ENCODE peak calls at places on chromosomes 6 and 20, in four cellular contexts. Y is epithelial cell of esophagus, J is foreskin fibroblast, M is AG10803. B is an unnamed sample.

GRCh38 chr20:41213150-41213820 is 75.9 kb downstream of the PLCG1 start:
- DNase-seq in Y (peak), J (peak), M (no peak), B (peak)

GRCh38 chr6:21163110-21163837 is 430.3 kb upstream of the SOX4 start:
- DNase-seq in Y (peak), J (peak), M (peak), B (peak)

GRCh38 chr20:34546751-34547181 is 11.8 kb upstream of the MAP1LC3A start:
- DNase-seq in Y (no peak), J (no peak), M (no peak), B (no peak)

GRCh38 chr6:127118505-127119360 is at the start of gene RSPO3:
- DNase-seq in Y (peak), J (peak), M (peak), B (peak)

GRCh38 chr6:82371799-82372508 is 8.3 kb downstream of the TPBG start:
- DNase-seq in Y (peak), J (peak), M (peak), B (no peak)

GRCh38 chr6:106692112-106692822 is 62.9 kb downstream of the QRSL1 start:
- DNase-seq in Y (peak), J (peak), M (peak), B (peak)

GRCh38 chr6:41425511-41425910 is 90.1 kb downstream of the NCR2 start:
- DNase-seq in Y (no peak), J (no peak), M (no peak), B (no peak)

GRCh38 chr6:151481752-151482151 is 12.1 kb upstream of the CCDC170 start:
- DNase-seq in Y (no peak), J (no peak), M (no peak), B (peak)

GRCh38 chr6:408599-409102 is 17.1 kb downstream of the IRF4 start:
- DNase-seq in Y (peak), J (no peak), M (peak), B (peak)

GRCh38 chr6:93416575-93417420 is 2.6 kb downstream of the EPHA7 start:
- DNase-seq in Y (no peak), J (peak), M (no peak), B (peak)

GRCh38 chr20:34301587-34302311 is 1.4 kb downstream of the AHCY start:
- DNase-seq in Y (no peak), J (no peak), M (no peak), B (no peak)

GRCh38 chr6:153140299-153140698 is 9.2 kb upstream of the RGS17 start:
- DNase-seq in Y (no peak), J (no peak), M (no peak), B (no peak)

GRCh38 chr6:45746046-45746445 is 269.6 kb downstream of the CLIC5 start:
- DNase-seq in Y (peak), J (peak), M (peak), B (peak)

GRCh38 chr6:82298012-82298411 is 50.5 kb upstream of the IBTK start:
- DNase-seq in Y (peak), J (peak), M (no peak), B (peak)

GRCh38 chr6:27133281-27134227 is 113.9 kb upstream of the PRSS16 start:
- DNase-seq in Y (peak), J (peak), M (peak), B (peak)

GRCh38 chr6:121791396-121792315 is 356.2 kb downstream of the GJA1 start:
- DNase-seq in Y (no peak), J (no peak), M (peak), B (peak)

GRCh38 chr6:71250050-71250689 is 38.4 kb upstream of the OGFRL1 start:
- DNase-seq in Y (peak), J (peak), M (peak), B (peak)

GRCh38 chr20:15200139-15200538 is 862.7 kb upstream of the FLRT3 start:
- DNase-seq in Y (peak), J (no peak), M (no peak), B (no peak)

GRCh38 chr6:169188051-169188863 is 65.4 kb downstream of the THBS2 start:
- DNase-seq in Y (peak), J (peak), M (peak), B (peak)

GRCh38 chr6:17393335-17394191 is at the start of gene CAP2:
- DNase-seq in Y (peak), J (peak), M (peak), B (peak)

GRCh38 chr20:37344506-37345338 is 1.2 kb upstream of the SRC start:
- DNase-seq in Y (peak), J (no peak), M (no peak), B (peak)

GRCh38 chr6:26183581-26184408 is 96.6 kb downstream of the HFE start:
- DNase-seq in Y (peak), J (peak), M (peak), B (peak)

GRCh38 chr6:167925011-167925410 is 72.5 kb upstream of the KIF25 start:
- DNase-seq in Y (peak), J (peak), M (peak), B (peak)

GRCh38 chr6:73134588-73134987 is 90.7 kb downstream of the KHDC1L start:
- DNase-seq in Y (peak), J (no peak), M (peak), B (peak)

GRCh38 chr20:63964412-63964811 is 5.3 kb downstream of the ZNF512B start:
- DNase-seq in Y (no peak), J (no peak), M (no peak), B (no peak)

GRCh38 chr6:5723905-5724691 is 282.6 kb downstream of the NRN1 start:
- DNase-seq in Y (no peak), J (no peak), M (no peak), B (no peak)

GRCh38 chr6:39892490-39893129 is 41.7 kb downstream of the MOCS1 start:
- DNase-seq in Y (peak), J (peak), M (peak), B (peak)

GRCh38 chr6:6436946-6437345 is 116.5 kb upstream of the F13A1 start:
- DNase-seq in Y (peak), J (no peak), M (no peak), B (no peak)

GRCh38 chr6:122491915-122492537 is 20.4 kb upstream of the SERINC1 start:
- DNase-seq in Y (peak), J (peak), M (peak), B (peak)

GRCh38 chr6:43951063-43951755 is 176.0 kb downstream of the MRPL14 start:
- DNase-seq in Y (no peak), J (peak), M (peak), B (peak)

GRCh38 chr6:161406633-161407032 is 132.8 kb upstream of the AGPAT4 start:
- DNase-seq in Y (peak), J (peak), M (peak), B (peak)

GRCh38 chr20:18412202-18412901 is 54.5 kb downstream of the DZANK1 start:
- DNase-seq in Y (no peak), J (no peak), M (no peak), B (no peak)

GRCh38 chr6:1703923-1704322 is 94.2 kb downstream of the FOXC1 start:
- DNase-seq in Y (peak), J (no peak), M (no peak), B (no peak)

DNA sequence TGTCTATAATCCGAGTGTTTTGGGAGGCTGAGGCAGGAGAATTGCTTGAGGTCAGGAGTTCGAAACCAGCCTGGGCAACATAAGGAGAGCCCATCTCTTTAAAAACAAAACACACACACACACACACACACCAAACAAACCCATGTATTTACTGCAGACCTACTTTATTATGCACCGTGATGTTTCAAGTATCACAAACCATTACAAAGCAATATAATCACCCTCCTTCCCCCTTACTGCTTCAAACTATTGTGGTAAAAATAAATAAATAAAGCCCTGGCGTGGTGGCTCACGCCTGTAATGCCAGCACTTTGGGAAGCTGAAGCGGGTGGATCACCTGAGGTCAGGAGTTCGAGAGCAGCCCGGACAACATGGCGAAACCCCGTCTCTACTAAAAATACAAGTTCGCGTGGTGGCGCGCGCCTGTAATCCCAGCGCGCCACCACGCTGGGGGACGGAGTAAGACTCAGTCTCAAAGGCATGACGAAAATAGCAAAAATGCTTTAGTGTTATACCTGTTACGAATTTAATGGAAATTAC is 1.5 kb downstream of the TBCC start:
- DNase-seq in Y (peak), J (no peak), M (no peak), B (peak)
- H3K4me3 ChIP-seq in Y (peak), J (peak), M (peak), B (peak)

DNA sequence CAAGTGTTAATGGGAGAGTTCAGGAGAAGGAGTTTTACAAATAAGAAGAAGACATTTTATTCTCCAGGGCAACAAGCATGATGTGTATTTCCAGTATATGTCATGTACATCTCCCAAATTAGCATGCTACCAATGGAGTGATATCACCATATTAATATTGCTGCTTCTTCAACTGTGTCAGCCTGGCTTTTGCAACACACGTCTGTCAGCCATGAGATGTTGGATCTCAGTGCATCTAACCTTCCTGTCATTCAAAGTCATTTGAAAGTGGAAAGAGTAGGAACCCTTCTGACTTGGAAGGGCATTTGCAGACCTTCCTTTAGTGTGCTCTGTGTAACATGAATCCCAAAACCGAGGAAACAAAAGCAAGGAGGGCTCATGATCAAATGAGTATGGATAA is 284.1 kb downstream of the ZNF217 start:
- DNase-seq in Y (no peak), J (no peak), M (no peak), B (no peak)
- H3K4me3 ChIP-seq in Y (no peak), J (no peak), M (no peak), B (no peak)

DNA sequence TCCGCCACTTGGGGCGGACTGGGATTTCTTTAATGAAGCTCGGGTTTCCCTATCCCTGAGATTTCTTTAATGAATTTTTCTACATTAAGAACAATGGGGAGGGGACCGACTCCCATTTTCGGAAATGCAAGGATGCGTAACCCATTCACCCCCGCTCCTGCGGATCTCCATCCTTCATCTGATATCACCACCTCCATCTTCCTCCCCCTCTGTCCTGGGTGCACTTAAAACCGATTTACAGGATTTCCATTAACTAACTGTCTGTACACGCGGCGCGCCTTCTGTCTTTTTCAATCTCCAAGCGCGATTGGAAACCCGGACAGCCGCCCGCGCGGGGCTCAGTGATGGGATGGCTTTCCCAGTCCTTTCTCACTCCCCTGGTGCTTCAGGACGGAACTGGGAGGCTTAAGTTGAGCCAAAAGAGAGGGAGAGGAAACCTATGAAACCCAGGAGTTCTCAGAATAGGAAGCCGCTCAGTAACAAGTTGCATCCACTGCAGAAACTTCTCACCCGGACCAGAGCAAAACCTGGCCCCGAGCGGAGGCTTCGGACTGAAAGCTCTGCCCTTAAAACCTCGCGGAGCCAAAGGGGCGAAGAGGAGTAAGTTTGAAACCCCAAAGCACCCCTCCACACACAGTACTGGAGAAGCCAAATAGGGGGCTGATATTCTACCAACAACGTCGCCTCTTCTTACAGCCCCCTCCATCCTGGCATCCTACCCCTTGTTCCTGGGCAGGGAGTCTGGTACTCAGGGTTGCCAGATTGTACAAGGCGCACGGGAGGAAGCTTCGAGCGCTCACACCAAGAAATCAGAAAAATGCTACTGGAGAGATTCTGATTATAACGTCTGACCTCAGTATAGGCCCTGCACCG is 721 bp upstream of the COL12A1 start:
- DNase-seq in Y (no peak), J (peak), M (peak), B (peak)
- H3K4me3 ChIP-seq in Y (peak), J (peak), M (peak), B (peak)

GRCh38 chr6:29424168-29424567 is 9.4 kb downstream of the OR12D1 start:
- DNase-seq in Y (no peak), J (no peak), M (no peak), B (no peak)

GRCh38 chr6:29424575-29424974 is 9.8 kb downstream of the OR12D1 start:
- DNase-seq in Y (peak), J (no peak), M (no peak), B (no peak)

GRCh38 chr6:29425075-29425474 is 10.3 kb downstream of the OR12D1 start:
- DNase-seq in Y (no peak), J (no peak), M (no peak), B (no peak)

DNA sequence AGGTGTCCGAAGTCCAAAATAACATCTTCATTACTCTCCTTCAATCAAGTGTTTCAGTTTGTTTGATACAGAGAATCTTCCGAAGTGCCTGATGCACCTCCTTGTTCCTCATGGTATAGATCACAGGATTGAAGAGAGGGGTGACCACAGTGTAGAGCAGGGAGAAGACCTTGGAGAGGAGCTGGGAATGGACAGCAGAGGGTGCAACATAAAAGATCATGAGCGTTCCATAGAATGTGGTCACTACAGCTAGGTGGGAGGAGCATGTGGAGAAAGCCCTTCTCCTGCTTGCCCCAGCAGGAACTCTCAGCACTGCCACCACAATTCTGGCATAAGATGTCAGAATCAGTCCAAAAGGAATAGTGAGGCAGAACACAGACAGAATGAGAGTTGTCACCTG is 11.9 kb downstream of the OR12D1 start:
- DNase-seq in Y (no peak), J (no peak), M (no peak), B (no peak)
- H3K4me3 ChIP-seq in Y (no peak), J (no peak), M (no peak), B (no peak)

DNA sequence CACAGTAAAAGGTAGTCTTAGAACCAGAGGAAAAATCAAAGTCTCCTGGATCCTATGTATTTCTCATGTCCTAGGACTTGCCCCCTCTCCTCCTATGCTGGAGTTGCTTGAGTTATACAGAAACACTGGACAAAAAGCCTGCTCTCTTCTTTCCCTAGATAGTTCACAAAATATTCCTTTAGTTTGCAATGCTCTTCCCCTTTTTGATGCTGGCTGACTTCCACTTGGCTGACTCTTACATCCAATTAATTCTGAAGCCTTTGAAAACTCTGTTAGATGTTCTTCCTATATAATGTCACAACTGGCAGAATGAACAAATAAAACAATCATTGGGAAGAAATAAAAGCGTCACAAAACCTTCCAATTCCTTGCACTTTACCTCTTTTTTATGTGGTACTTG is 253.8 kb upstream of the CITED2 start:
- DNase-seq in Y (no peak), J (no peak), M (no peak), B (no peak)
- H3K4me3 ChIP-seq in Y (no peak), J (no peak), M (no peak), B (no peak)

GRCh38 chr6:108119212-108120141 is 44.9 kb upstream of the OSTM1 start:
- DNase-seq in Y (no peak), J (no peak), M (no peak), B (no peak)

GRCh38 chr6:108118791-108119211 is 44.3 kb upstream of the OSTM1 start:
- DNase-seq in Y (no peak), J (no peak), M (no peak), B (no peak)

GRCh38 chr6:108116781-108117426 is 42.4 kb upstream of the OSTM1 start:
- DNase-seq in Y (no peak), J (no peak), M (no peak), B (no peak)

GRCh38 chr6:108117427-108118358 is 43.2 kb upstream of the OSTM1 start:
- DNase-seq in Y (no peak), J (no peak), M (no peak), B (peak)

DNA sequence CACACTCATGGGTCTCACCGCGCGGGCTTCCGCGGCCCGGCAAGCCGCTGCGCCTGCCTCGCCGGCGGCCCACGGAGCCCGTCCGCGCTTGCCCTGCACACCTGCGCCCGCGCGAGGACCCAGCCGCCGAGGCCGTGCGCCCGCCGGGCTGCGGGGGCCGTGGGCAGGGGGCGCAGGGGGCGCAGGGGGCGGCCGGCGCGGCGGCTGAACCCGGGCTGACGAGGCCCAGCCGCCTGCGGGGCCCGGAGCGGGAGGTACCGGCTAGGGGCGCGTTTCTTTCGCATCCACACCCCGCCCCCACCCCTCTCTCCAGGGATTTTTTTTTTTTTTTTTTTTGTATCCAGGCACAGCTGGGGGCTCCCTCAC is 43.8 kb upstream of the OSTM1 start:
- DNase-seq in Y (no peak), J (no peak), M (no peak), B (no peak)
- H3K4me3 ChIP-seq in Y (peak), J (peak), M (peak), B (peak)

GRCh38 chr6:33420493-33421343 is 853 bp downstream of the SYNGAP1 start:
- DNase-seq in Y (no peak), J (no peak), M (no peak), B (no peak)
- H3K4me3 ChIP-seq in Y (no peak), J (peak), M (peak), B (peak)

DNA sequence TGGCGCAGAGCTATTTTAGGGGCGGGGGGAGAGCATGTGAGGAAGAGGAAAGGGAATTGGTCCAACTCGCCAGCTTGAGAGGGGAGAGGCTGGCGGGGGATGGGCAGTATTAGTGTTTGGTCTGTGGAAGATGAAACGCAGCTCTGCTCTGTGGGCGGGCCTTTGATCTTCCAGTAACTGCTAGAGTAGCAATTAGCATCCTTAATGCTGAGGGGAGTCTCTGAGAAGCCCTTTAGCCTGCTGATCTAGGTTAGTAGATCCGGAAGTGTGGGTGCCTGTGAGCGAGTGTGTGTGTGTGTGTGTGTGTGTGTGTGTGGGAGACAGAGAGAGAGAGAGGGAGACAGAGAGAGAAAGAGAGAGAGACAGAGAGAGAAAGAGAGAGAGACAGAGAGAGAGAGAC is 117.2 kb upstream of the BACH2 start:
- DNase-seq in Y (peak), J (no peak), M (no peak), B (peak)
- H3K4me3 ChIP-seq in Y (no peak), J (no peak), M (no peak), B (no peak)